ENCODE peak calls at places on chromosomes 5 and 9, in eight cellular contexts. N is aorta; P is IMR-90; R is psoas muscle; F is CD8-positive, alpha-beta T cell; J is cardiac muscle cell; E is left ventricle myocardium inferior; V is transverse colon. I is an unnamed sample. For H3K4me1 and H3K9me3, the result is how much of the 10 kb centered on the place peaks cover.

GRCh38 chr9:112174965-112175795 is at the start of gene SUSD1:
- DNase-seq in F (no peak), E (peak), P (no peak), N (peak), V (peak), R (peak), J (peak), I (peak)

GRCh38 chr9:111955048-111955447 is 58.4 kb downstream of the UGCG start:
- DNase-seq in N (no peak), E (no peak), P (no peak), F (no peak), R (no peak), V (no peak), J (no peak), I (no peak)

GRCh38 chr9:123062306-123063171 is 29.1 kb downstream of the GPR21 start:
- DNase-seq in R (no peak), E (no peak), V (no peak), F (no peak), P (no peak), N (no peak), J (no peak), I (no peak)

GRCh38 chr5:154783774-154784460 is 28.7 kb downstream of the LARP1 start:
- DNase-seq in V (no peak), P (peak), F (no peak), N (no peak), R (peak), J (peak), E (peak), I (no peak)

GRCh38 chr5:98774192-98775046 is 956 bp downstream of the RGMB start:
- DNase-seq in R (peak), F (peak), E (peak), P (peak), V (peak), N (peak), J (peak), I (peak)

GRCh38 chr5:159854916-159855315 is 61.4 kb upstream of the ADRA1B start:
- DNase-seq in F (no peak), R (peak), P (peak), E (no peak), N (no peak), J (peak), V (no peak), I (no peak)

GRCh38 chr5:140641716-140642115 is 2.5 kb downstream of the TMCO6 start:
- DNase-seq in E (no peak), R (no peak), J (no peak), P (no peak), F (no peak), N (no peak), V (no peak), I (no peak)

GRCh38 chr5:146647656-146648199 is 131.7 kb upstream of the GPR151 start:
- DNase-seq in R (no peak), E (no peak), V (no peak), N (no peak), J (no peak), F (no peak), P (no peak), I (no peak)

GRCh38 chr5:172854451-172854871 is 20.4 kb downstream of the ERGIC1 start:
- DNase-seq in R (peak), V (peak), F (no peak), J (no peak), N (peak), E (peak), P (peak), I (no peak)

GRCh38 chr5:172417983-172418630 is 36.2 kb downstream of the SH3PXD2B start:
- DNase-seq in E (peak), J (peak), P (peak), N (peak), F (no peak), V (peak), R (peak), I (no peak)

GRCh38 chr5:77181173-77181572 is 29.3 kb upstream of the PDE8B start:
- DNase-seq in V (no peak), J (no peak), F (no peak), E (no peak), R (no peak), N (no peak), P (no peak), I (no peak)

GRCh38 chr9:130713286-130713975 is 19.9 kb downstream of the EXOSC2 start:
- DNase-seq in P (peak), V (peak), J (peak), F (no peak), R (no peak), E (no peak), N (peak), I (peak)

DNA sequence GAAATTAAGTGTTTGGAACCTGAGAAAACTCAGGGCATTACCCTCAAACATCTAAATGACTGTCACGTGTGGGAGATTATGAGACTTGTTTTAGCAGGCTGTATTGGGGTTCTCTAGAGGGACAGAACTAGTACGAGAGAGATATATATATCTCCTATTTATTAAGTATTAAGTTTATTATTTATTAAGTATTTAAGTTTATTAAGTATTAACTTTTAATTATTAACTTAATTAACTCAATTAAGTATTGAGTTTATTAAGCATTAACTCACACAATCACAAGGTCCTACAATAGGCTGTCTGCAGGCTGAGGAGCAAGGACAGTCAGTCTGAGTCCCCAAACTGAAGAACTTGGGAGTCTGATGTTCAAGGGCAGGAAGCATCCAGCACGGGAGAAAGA is 113.8 kb downstream of the MELK start:
- DNase-seq in E (no peak), F (no peak), V (no peak), N (no peak), R (no peak), J (no peak), P (no peak), I (no peak)
- H3K4me1 ChIP-seq in E (under half), F (under half), V (under half), N (under half), R (under half), J (under half), P (under half), I (under half)

DNA sequence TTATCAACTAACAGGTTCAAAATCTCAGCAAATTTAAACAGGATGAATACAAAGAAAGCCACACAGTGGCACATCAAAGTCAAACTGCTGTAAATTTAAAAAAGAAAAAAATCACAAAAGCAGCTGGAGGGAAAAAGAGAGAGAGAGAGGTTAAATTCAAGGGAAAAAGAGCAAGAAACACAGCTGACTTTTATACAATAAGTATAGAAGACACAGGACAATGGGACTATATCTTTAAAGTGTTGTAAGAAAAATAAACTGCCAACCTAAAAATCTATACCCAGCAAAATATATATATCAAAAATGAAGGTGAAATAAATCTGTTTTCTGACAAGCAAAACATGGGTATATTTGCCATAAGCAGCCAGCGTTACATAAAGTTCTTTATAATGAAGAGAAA is 261.5 kb downstream of the TLE1 start:
- DNase-seq in R (no peak), P (peak), J (no peak), F (no peak), V (no peak), N (no peak), E (no peak), I (no peak)
- H3K9me3 ChIP-seq in R (under half), P (under half), J (under half), F (under half), V (under half), N (under half), E (under half), I (under half)

GRCh38 chr9:110669439-110669838 is 848 bp downstream of the MUSK start:
- DNase-seq in E (no peak), R (no peak), J (peak), N (no peak), P (no peak), V (no peak), F (no peak), I (no peak)

GRCh38 chr9:110672873-110673508 is 4.4 kb downstream of the MUSK start:
- DNase-seq in R (no peak), V (no peak), F (no peak), P (no peak), N (no peak), J (no peak), E (no peak), I (no peak)

GRCh38 chr9:110671849-110672248 is 3.3 kb downstream of the MUSK start:
- DNase-seq in F (no peak), P (no peak), N (no peak), V (no peak), E (no peak), R (no peak), J (no peak), I (no peak)

GRCh38 chr9:110668528-110669167 is at the start of gene MUSK:
- DNase-seq in F (no peak), P (peak), R (no peak), J (no peak), N (no peak), V (no peak), E (peak), I (no peak)
- H3K4me3 ChIP-seq in F (no peak), P (no peak), R (peak), J (no peak), N (no peak), V (no peak), E (peak), I (no peak)

GRCh38 chr9:126107736-126108135 is 218.9 kb upstream of the MVB12B start:
- DNase-seq in V (no peak), P (no peak), J (no peak), F (no peak), R (no peak), E (no peak), N (no peak), I (no peak)

GRCh38 chr9:126108240-126108639 is 218.4 kb upstream of the MVB12B start:
- DNase-seq in J (peak), P (no peak), V (no peak), R (no peak), N (no peak), F (no peak), E (no peak), I (no peak)

GRCh38 chr9:126109575-126109974 is 217.1 kb upstream of the MVB12B start:
- DNase-seq in N (no peak), P (no peak), V (no peak), F (no peak), R (no peak), J (no peak), E (no peak), I (no peak)

GRCh38 chr9:126111556-126111955 is 215.1 kb upstream of the MVB12B start:
- DNase-seq in N (no peak), V (no peak), P (no peak), J (no peak), F (no peak), E (no peak), R (no peak), I (no peak)

DNA sequence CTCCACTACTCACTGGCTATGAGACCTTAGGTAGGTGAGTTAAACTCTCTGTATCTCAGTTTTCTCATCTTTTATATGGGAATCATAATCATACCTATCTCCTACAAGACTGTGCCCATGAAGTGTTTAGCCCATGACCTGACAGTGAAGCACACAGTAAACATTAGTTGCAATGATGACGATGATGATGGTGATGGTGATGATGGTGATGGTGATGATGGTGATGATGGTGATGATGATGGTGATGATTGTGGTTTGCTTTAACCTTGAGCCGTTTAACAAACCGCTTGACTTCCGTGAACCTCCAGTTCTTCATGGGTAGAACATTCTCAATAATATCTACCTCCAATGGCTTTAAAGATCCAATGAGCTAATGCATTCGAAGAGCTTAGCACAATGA is 220.2 kb upstream of the MVB12B start:
- DNase-seq in F (no peak), E (no peak), R (no peak), N (no peak), P (no peak), V (no peak), J (no peak), I (no peak)
- H3K4me1 ChIP-seq in F (under half), E (under half), R (under half), N (under half), P (under half), V (under half), J (under half), I (under half)

GRCh38 chr9:138118601-138119071 is 241.1 kb downstream of the CACNA1B start:
- DNase-seq in P (no peak), J (no peak), F (no peak), V (no peak), N (no peak), E (no peak), R (no peak), I (no peak)

GRCh38 chr9:138121438-138122050 is 244.0 kb downstream of the CACNA1B start:
- DNase-seq in J (no peak), N (no peak), R (no peak), F (no peak), E (no peak), P (no peak), V (no peak), I (no peak)

GRCh38 chr9:138119202-138120027 is 241.8 kb downstream of the CACNA1B start:
- DNase-seq in J (no peak), V (no peak), N (no peak), E (no peak), P (no peak), F (no peak), R (no peak), I (no peak)

GRCh38 chr9:138120511-138121437 is 243.2 kb downstream of the CACNA1B start:
- DNase-seq in J (no peak), P (no peak), V (no peak), F (no peak), N (no peak), E (no peak), R (no peak), I (no peak)

GRCh38 chr9:138120072-138120471 is 242.5 kb downstream of the CACNA1B start:
- DNase-seq in E (no peak), V (no peak), P (no peak), F (no peak), R (no peak), J (no peak), N (no peak), I (no peak)
- H3K9me3 ChIP-seq in E (under half), V (under half), P (half or more), F (under half), R (under half), J (under half), N (under half), I (under half)

GRCh38 chr9:137604345-137605145 is 941 bp upstream of the ARRDC1 start:
- DNase-seq in E (no peak), F (no peak), R (no peak), J (no peak), P (no peak), V (no peak), N (peak), I (no peak)

GRCh38 chr9:137606005-137606601 is 617 bp downstream of the ARRDC1 start:
- DNase-seq in F (no peak), P (no peak), J (no peak), R (peak), V (no peak), N (peak), E (no peak), I (peak)

GRCh38 chr9:137605146-137606004 is at the start of gene ARRDC1:
- DNase-seq in P (peak), J (peak), F (peak), E (peak), N (peak), V (peak), R (peak), I (peak)

GRCh38 chr9:137606734-137607138 is 1.2 kb downstream of the ARRDC1 start:
- DNase-seq in R (no peak), P (no peak), F (no peak), V (no peak), N (peak), E (no peak), J (no peak), I (no peak)

DNA sequence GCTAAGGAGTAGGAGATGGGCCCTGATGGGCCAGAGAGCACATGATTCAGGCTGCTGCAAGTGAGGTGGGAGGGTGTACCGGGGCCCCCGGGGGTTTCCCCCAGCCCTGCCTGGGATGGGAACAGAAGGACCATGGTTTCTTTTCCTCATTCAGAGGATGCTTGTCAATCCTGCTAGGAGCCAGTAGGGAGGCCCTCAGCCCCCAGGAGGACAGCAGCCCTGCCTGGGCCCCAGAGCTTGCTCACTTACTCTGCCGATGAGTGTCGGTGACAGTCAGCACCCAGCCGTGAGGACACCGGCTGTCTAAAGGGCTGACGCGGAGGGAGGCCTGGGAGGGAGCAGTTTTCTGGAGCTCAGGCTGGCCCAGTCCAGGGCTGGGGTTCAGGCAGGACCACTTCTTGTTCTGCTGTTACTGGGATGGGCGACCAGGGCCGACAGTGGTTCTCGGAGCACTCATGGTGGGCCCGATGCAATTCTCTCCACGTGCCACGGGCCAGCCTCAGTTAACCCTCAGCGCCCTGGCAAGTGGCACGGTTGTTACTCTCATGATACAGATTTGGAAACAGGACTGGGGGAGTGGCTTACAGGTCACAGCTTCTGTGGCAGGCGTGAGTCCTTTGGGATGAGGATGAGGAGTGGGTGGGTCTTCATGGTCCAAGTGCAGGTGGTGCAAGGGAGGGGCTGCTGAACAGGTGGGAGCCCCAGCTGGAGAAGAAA is 1.8 kb downstream of the ARRDC1 start:
- DNase-seq in E (no peak), F (no peak), N (no peak), P (peak), V (no peak), J (no peak), R (no peak), I (no peak)
- H3K4me3 ChIP-seq in E (peak), F (peak), N (no peak), P (peak), V (no peak), J (no peak), R (peak), I (peak)

GRCh38 chr9:136990233-136990911 is 1.9 kb upstream of the PAXX start:
- DNase-seq in R (no peak), N (no peak), V (no peak), J (no peak), P (no peak), F (no peak), E (no peak), I (no peak)
- H3K4me1 ChIP-seq in R (under half), N (under half), V (under half), J (under half), P (under half), F (under half), E (under half), I (under half)

DNA sequence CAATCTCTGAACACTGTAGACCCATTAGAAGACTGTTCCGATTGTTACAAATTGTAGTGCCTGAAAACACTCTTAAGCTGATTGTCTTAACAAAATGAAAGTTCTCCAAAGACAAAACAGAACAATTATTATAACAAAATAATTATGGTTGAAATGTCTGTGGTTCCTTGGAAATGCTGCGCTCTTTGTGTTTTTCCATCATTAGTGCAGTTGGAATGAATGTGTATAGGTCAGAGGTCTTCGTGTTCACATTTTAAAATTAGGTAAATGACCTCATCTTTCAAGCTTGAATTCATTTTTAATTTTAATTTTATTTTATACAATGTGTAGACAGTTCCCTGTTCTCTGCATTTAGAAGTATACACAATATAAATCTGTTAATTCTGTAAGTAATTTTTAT is 56.7 kb upstream of the NXNL2 start:
- DNase-seq in E (no peak), N (no peak), P (peak), J (no peak), V (no peak), R (no peak), F (no peak), I (no peak)
- H3K9me3 ChIP-seq in E (under half), N (under half), P (under half), J (under half), V (under half), R (under half), F (under half), I (under half)